ENCODE peak calls at places on chromosome 7, in five cellular contexts. O is thyroid gland, V is right lobe of liver, R is spleen, U is endothelial cell of umbilical vein. X is an unnamed sample. For H3K9me3, the result is how much of the 10 kb centered on the place peaks cover.

GRCh38 chr7:27897001-27897400 is 157.0 kb downstream of the TAX1BP1 start:
- DNase-seq in O (peak), V (no peak), R (no peak), U (peak), X (no peak)

GRCh38 chr7:33195264-33195663 is 65.9 kb downstream of the BBS9 start:
- DNase-seq in O (no peak), V (no peak), R (no peak), U (no peak), X (no peak)

GRCh38 chr7:41685684-41686083 is 17.2 kb downstream of the INHBA start:
- DNase-seq in O (no peak), V (no peak), R (no peak), U (peak), X (no peak)

GRCh38 chr7:122883049-122883670 is 3.1 kb downstream of the CADPS2 start:
- DNase-seq in O (no peak), V (no peak), R (no peak), U (no peak), X (no peak)

GRCh38 chr7:17289074-17289665 is 9.3 kb upstream of the AHR start:
- DNase-seq in O (peak), V (no peak), R (no peak), U (peak), X (peak)

GRCh38 chr7:35849158-35849831 is 48.4 kb downstream of the SEPTIN7 start:
- DNase-seq in O (no peak), V (no peak), R (no peak), U (no peak), X (no peak)

GRCh38 chr7:69953319-69954067 is 355.2 kb downstream of the AUTS2 start:
- DNase-seq in O (no peak), V (no peak), R (no peak), U (no peak), X (no peak)

GRCh38 chr7:41039386-41040315 is 663.2 kb downstream of the INHBA start:
- DNase-seq in O (no peak), V (no peak), R (no peak), U (no peak), X (no peak)

GRCh38 chr7:53500076-53500475 is 464.6 kb downstream of the POM121L12 start:
- DNase-seq in O (no peak), V (no peak), R (no peak), U (no peak), X (no peak)

GRCh38 chr7:140646931-140647647 is 6.5 kb upstream of the DENND2A start:
- DNase-seq in O (peak), V (no peak), R (peak), U (no peak), X (no peak)

GRCh38 chr7:140604760-140605159 is 35.9 kb downstream of the DENND2A start:
- DNase-seq in O (no peak), V (no peak), R (no peak), U (no peak), X (no peak)

GRCh38 chr7:22920664-22921063 is 93.3 kb downstream of the HYCC1 start:
- DNase-seq in O (no peak), V (no peak), R (no peak), U (no peak), X (no peak)

GRCh38 chr7:130887182-130888016 is 153.4 kb upstream of the KLF14 start:
- DNase-seq in O (no peak), V (peak), R (no peak), U (peak), X (no peak)

GRCh38 chr7:155988421-155988820 is 176.2 kb upstream of the SHH start:
- DNase-seq in O (no peak), V (no peak), R (no peak), U (no peak), X (no peak)

GRCh38 chr7:147658392-147658791 is 932.2 kb upstream of the C7orf33 start:
- DNase-seq in O (no peak), V (no peak), R (no peak), U (no peak), X (no peak)

GRCh38 chr7:28509256-28510021 is 97.1 kb downstream of the CREB5 start:
- DNase-seq in O (no peak), V (peak), R (no peak), U (peak), X (peak)

GRCh38 chr7:40097728-40098127 is 36.7 kb downstream of the MPLKIP start:
- DNase-seq in O (no peak), V (no peak), R (no peak), U (no peak), X (no peak)

GRCh38 chr7:70856889-70857511 is 274.9 kb upstream of the GALNT17 start:
- DNase-seq in O (peak), V (peak), R (peak), U (peak), X (peak)

GRCh38 chr7:69677054-69677847 is 79.0 kb downstream of the AUTS2 start:
- DNase-seq in O (no peak), V (no peak), R (no peak), U (no peak), X (no peak)

GRCh38 chr7:21113609-21114416 is 314.1 kb upstream of the SP4 start:
- DNase-seq in O (no peak), V (no peak), R (no peak), U (no peak), X (no peak)

GRCh38 chr7:30888783-30889182 is 22.9 kb upstream of the AQP1 start:
- DNase-seq in O (peak), V (no peak), R (no peak), U (peak), X (no peak)

GRCh38 chr7:110065112-110065511 is 1025.8 kb upstream of the LRRN3 start:
- DNase-seq in O (no peak), V (no peak), R (no peak), U (no peak), X (no peak)

GRCh38 chr7:23242321-23242720 is 4.3 kb upstream of the GPNMB start:
- DNase-seq in O (no peak), V (no peak), R (no peak), U (no peak), X (no peak)

GRCh38 chr7:83162402-83163256 is at the start of gene PCLO:
- DNase-seq in O (peak), V (peak), R (peak), U (peak), X (peak)

GRCh38 chr7:137354361-137354760 is 10.8 kb upstream of the PTN start:
- DNase-seq in O (no peak), V (no peak), R (no peak), U (no peak), X (no peak)

GRCh38 chr7:137363683-137364082 is 20.1 kb upstream of the PTN start:
- DNase-seq in O (no peak), V (no peak), R (peak), U (no peak), X (no peak)

GRCh38 chr7:137360087-137360679 is 16.6 kb upstream of the PTN start:
- DNase-seq in O (no peak), V (no peak), R (no peak), U (no peak), X (no peak)
- H3K9me3 ChIP-seq in O (under half), V (under half), R (under half), U (under half), X (under half)

GRCh38 chr7:76359111-76359986 is 558 bp upstream of the YWHAG start:
- DNase-seq in O (peak), V (peak), R (peak), U (peak), X (peak)
- TF ChIP-seq POLR2A in O (no peak), V (no peak), R (peak), U (peak), X (no peak)

GRCh38 chr7:157481389-157481788 is 144.6 kb downstream of the DNAJB6 start:
- DNase-seq in O (no peak), V (no peak), R (peak), U (no peak), X (no peak)
- H3K9me3 ChIP-seq in O (under half), V (under half), R (under half), U (under half), X (under half)

GRCh38 chr7:149608168-149608567 is 110.6 kb upstream of the ZNF746 start:
- DNase-seq in O (no peak), V (no peak), R (no peak), U (no peak), X (no peak)
- TF ChIP-seq POLR2A in O (no peak), V (no peak), R (no peak), U (no peak), X (no peak)

GRCh38 chr7:57384380-57384779 is 65.6 kb upstream of the ZNF716 start:
- DNase-seq in O (no peak), V (no peak), R (peak), U (no peak), X (no peak)

GRCh38 chr7:57375783-57376182 is 74.2 kb upstream of the ZNF716 start:
- DNase-seq in O (no peak), V (peak), R (no peak), U (no peak), X (no peak)

GRCh38 chr7:57385668-57386067 is 64.3 kb upstream of the ZNF716 start:
- DNase-seq in O (no peak), V (no peak), R (no peak), U (no peak), X (no peak)

GRCh38 chr7:57381581-57381980 is 68.4 kb upstream of the ZNF716 start:
- DNase-seq in O (no peak), V (no peak), R (no peak), U (no peak), X (no peak)
- H3K9me3 ChIP-seq in O (under half), V (under half), R (half or more), U (under half), X (under half)

GRCh38 chr7:151175047-151175792 is 7.7 kb upstream of the GBX1 start:
- DNase-seq in O (no peak), V (no peak), R (no peak), U (no peak), X (no peak)

GRCh38 chr7:151173386-151174245 is 6.1 kb upstream of the GBX1 start:
- DNase-seq in O (no peak), V (no peak), R (no peak), U (no peak), X (no peak)

GRCh38 chr7:151175793-151176311 is 8.4 kb upstream of the GBX1 start:
- DNase-seq in O (no peak), V (no peak), R (no peak), U (no peak), X (no peak)

GRCh38 chr7:151174246-151175046 is 7.0 kb upstream of the GBX1 start:
- DNase-seq in O (no peak), V (no peak), R (peak), U (peak), X (no peak)

DNA sequence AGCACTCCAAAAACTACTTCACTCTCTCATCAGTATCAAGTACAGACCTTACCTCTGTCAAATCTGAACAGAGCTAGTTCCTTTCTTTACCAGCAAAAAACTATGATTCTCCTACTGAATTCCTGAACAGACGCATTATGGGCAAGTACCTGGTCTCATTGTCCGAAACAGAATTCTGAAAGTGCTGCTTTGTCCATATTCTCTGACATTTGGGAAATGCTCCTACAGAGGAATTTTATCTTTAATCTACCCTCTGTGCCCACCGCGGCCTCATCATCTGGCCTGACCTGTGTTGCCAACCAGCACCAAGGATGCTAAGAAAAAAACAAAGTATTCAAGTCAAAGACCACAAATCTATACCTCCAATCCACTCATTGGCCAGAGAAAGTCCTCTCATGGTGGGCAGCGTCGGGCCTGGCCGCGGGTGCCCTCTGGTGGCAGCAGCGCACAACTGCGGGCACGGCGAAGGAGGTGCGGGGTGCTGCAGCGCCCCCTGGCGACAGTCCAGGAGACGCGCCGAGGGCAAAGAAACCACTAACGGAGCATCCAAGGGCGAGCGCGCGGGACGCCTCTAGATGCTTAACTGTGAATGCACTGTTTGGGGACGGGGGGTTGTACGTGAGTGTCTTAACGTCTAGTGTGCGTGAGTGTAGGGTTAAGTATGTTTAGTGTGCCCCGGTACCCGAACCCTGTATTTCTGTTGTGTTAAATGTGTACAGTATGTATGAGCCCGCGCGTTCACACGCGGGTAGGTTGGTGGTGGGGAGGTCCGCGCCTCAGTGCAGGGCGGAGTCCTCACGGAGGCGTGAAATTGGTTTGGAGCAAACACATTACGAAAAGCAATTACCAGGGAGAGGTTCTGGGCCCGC is 5.0 kb upstream of the GBX1 start:
- DNase-seq in O (peak), V (peak), R (peak), U (peak), X (peak)
- TF ChIP-seq POLR2A in O (no peak), V (no peak), R (peak), U (no peak), X (no peak)

DNA sequence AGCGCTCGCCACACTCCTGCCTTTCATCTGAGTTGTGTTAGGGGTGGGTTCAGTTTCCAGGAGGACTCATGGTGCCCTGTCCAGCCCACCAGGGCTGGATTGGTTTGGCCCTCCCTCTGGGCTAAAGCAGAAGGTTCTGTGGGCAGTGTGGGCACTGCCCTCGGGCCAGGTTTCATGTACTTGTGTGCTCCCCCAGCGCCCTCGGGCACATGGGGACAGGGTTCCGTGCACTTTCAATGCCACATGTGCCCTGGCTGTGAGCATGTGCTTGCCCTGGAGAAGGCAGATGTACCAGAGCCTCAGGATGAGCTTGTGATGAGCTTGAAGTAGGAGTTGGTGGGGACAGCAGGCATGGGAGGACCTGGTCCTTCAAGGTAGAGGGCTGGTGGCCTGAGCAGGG is 35.6 kb upstream of the ZNF716 start:
- DNase-seq in O (no peak), V (no peak), R (peak), U (no peak), X (no peak)
- H3K9me3 ChIP-seq in O (under half), V (under half), R (under half), U (under half), X (under half)

GRCh38 chr7:151008511-151009323 is 15.6 kb downstream of the ATG9B start:
- DNase-seq in O (peak), V (peak), R (peak), U (peak), X (peak)
- TF ChIP-seq POLR2A in O (no peak), V (no peak), R (no peak), U (peak), X (no peak)

DNA sequence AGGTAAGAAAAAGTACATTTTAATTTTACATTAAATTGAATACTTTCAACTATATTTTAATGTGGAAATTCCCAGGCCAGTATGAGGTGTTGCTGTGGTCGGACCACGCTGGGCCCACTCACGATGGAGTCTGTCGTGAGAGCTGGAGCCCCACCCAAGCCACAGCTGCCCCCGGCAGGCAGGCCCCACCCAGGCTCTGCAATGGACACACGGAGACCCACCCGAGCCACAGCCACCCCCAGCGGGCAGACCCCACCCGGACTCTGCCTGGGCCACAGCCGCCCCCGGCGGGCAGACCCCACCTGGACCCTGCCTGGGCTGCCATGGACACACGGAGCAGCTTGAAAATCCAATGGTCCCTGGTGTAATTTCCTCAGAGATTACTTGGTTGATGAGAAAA is 141.3 kb downstream of the PTPRN2 start:
- DNase-seq in O (no peak), V (no peak), R (no peak), U (no peak), X (no peak)
- H3K9me3 ChIP-seq in O (under half), V (under half), R (under half), U (under half), X (under half)

DNA sequence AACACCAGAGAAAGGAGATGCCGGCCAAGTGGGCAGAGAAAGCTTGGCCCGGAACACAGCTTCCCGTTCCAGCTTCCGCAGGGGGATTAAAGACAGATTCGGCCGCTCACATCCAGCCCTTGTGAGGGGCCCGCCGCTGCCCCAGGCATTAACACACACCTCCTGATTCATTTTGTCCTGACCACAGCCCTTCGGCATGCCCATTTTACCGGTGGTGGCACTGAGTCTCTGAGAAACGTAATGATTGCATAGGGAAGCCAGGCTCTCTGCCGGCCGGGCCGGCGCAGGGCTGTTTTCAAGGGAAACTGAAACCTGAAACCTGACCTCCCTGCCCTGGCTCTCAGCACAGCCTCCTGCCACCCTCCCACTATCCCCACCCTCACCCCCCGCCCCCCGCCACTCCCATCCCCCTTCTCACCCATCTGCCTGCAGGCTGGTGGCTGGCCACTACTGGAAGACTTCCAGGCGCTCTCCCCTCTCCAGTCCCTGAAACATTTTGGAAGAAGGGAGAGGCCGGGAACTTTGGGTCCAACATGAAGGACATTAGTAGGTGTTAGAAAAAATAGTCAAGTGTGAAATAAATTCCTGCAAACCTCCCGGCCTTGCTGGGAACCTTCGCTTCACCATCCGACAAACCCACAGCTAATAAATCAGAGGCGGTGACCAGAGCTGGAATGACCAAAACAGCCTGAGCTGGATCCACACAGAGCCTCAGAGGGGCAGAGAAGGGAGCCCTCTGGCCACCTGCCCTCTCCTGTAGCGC is 83.5 kb upstream of the CUX1 start:
- DNase-seq in O (peak), V (peak), R (peak), U (peak), X (peak)
- TF ChIP-seq POLR2A in O (no peak), V (peak), R (no peak), U (no peak), X (no peak)

X was measured in heart left ventricle.